ENCODE peak calls at places on chromosomes 1 and 21, in ten cellular contexts. M, J, X, N, E, G, S, I, V and Z are unnamed samples.

GRCh38 chr21:33434770-33435360 is 31.7 kb downstream of the IFNGR2 start:
- DNase-seq in M (no peak), J (no peak), X (no peak), N (peak; percentile 93), E (no peak), G (no peak), S (peak; percentile 94), I (peak; percentile 83), V (peak; percentile 97), Z (peak; percentile 65)

GRCh38 chr1:198892065-198892464 is 253.2 kb downstream of the PTPRC start:
- DNase-seq in M (no peak), J (no peak), X (no peak), N (peak; percentile 19), E (no peak), G (no peak), S (no peak), I (no peak), V (no peak), Z (no peak)

GRCh38 chr1:234437423-234438171 is 41.4 kb downstream of the TARBP1 start:
- DNase-seq in M (peak; percentile 10), J (no peak), X (no peak), N (no peak), E (no peak), G (no peak), S (no peak), I (no peak), V (no peak), Z (no peak)

GRCh38 chr1:28139033-28139712 is 37.3 kb downstream of the PTAFR start:
- DNase-seq in M (no peak), J (no peak), X (no peak), N (peak; percentile 74), E (no peak), G (no peak), S (peak; percentile 44), I (no peak), V (peak; percentile 75), Z (peak; percentile 85)

GRCh38 chr1:78651247-78651646 is 1.6 kb downstream of the IFI44 start:
- DNase-seq in M (no peak), J (no peak), X (no peak), N (no peak), E (no peak), G (no peak), S (no peak), I (no peak), V (no peak), Z (no peak)

GRCh38 chr1:3454811-3455618 is 550 bp downstream of the ARHGEF16 start:
- DNase-seq in M (no peak), J (no peak), X (peak; percentile 84), N (peak; percentile 43), E (peak; percentile 46), G (peak; percentile 82), S (no peak), I (no peak), V (no peak), Z (no peak)

GRCh38 chr21:39630191-39630591 is 17.5 kb downstream of the B3GALT5 start:
- DNase-seq in M (no peak), J (no peak), X (no peak), N (peak; percentile 88), E (no peak), G (no peak), S (no peak), I (no peak), V (no peak), Z (no peak)

GRCh38 chr1:172145231-172145651 is 275.2 kb upstream of the C1orf105 start:
- DNase-seq in M (no peak), J (no peak), X (no peak), N (no peak), E (no peak), G (no peak), S (no peak), I (no peak), V (no peak), Z (no peak)

GRCh38 chr1:216221260-216221700 is 202.0 kb downstream of the USH2A start:
- DNase-seq in M (peak; percentile 49), J (no peak), X (peak; percentile 33), N (peak; percentile 96), E (no peak), G (no peak), S (peak; percentile 71), I (peak; percentile 31), V (peak; percentile 65), Z (no peak)

GRCh38 chr1:201172999-201173610 is 17.5 kb upstream of the IGFN1 start:
- DNase-seq in M (no peak), J (no peak), X (no peak), N (peak; percentile 58), E (no peak), G (no peak), S (no peak), I (no peak), V (peak; percentile 93), Z (peak; percentile 81)

GRCh38 chr1:33147997-33148314 is 33.9 kb downstream of the TRIM62 start:
- DNase-seq in M (no peak), J (no peak), X (no peak), N (peak; percentile 45), E (no peak), G (peak; percentile 46), S (peak; percentile 13), I (no peak), V (peak; percentile 28), Z (no peak)

GRCh38 chr1:65469889-65470340 is 49.4 kb downstream of the LEPR start:
- DNase-seq in M (no peak), J (no peak), X (no peak), N (no peak), E (no peak), G (no peak), S (no peak), I (no peak), V (no peak), Z (no peak)

DNA sequence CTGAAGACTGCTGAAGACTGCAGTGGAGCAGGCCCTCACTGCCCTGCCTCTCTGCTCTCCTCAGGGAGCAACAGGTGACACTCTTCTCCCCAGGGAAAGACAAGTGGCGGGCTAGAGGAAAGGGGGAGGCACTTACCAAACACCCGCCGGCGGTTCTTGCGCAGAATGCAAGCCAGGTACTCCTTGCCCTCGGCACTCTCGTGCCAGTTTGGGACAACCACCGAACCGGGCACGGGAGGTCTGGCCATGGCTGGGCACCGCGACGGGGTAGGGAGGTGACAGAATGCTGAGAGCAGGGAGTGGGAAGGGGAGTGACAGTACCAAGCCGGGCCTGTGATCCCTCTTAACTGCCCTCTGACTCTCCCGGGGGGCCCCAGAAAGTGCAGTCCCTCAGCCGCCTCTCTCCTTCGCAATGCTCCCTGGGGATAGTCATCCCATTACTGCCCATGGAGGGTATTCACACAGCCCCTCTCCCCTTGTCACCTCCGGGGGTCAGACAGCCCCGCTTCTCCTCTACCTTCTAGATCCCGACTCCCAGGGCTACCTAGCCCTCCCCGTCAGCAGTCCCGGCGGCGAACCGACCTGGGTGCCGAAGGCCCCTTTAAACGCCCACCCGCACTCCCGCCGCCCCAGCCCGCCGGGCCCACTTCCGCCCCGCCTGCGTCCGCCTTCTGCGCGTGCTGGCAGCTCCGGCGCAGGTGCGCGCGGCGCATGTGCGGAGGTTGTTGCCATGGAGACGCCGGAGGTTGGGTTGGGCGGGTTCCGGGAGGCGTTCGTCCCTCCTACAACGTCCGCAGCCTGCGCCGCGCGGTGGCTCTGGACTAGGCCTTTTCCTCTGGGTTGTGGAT is at the start of gene CPLANE2:
- DNase-seq in M (peak; percentile 96), J (peak; percentile 92), X (peak; percentile 97), N (peak; percentile 95), E (peak; percentile 95), G (peak; percentile 99), S (peak; percentile 96), I (peak; percentile 53), V (peak; percentile 84), Z (peak; percentile 80)
- TF ChIP-seq CTCF in M (no peak), J (no peak), X (no peak), N (peak; percentile 1), E (peak; percentile 12), G (peak; percentile 17), S (no peak), I (no peak), V (no peak), Z (no peak)

GRCh38 chr1:237851209-237851845 is 39.4 kb downstream of the ZP4 start:
- DNase-seq in M (no peak), J (peak; percentile 32), X (peak; percentile 78), N (peak; percentile 61), E (no peak), G (peak; percentile 40), S (peak; percentile 55), I (peak; percentile 10), V (peak; percentile 41), Z (no peak)
- TF ChIP-seq CTCF in M (peak; percentile 8), J (peak; percentile 50), X (peak; percentile 73), N (peak; percentile 81), E (peak; percentile 33), G (peak; percentile 48), S (peak; percentile 63), I (peak; percentile 56), V (peak; percentile 69), Z (peak; percentile 44)

DNA sequence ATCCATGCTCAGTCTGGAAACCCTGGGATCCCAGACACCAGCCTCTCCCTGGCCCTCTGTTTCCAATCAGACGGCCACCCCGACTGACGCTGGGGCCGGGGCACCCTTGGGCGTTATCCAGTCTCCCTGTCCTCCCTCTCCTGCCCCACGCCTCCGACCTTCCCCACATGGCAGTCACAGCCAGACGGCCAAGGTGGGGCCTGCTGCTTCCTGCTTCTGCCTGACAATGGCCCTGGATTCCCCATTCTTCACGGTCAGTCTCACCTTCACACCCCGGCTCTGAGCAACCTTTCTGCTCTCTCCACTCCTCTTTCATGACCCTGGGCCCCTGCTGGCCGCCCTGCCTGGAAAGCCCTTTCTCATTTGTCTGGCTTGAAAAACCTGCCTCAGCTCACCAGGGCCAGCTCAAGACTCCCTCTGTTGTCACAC is 6.6 kb downstream of the GNG4 start:
- DNase-seq in M (no peak), J (no peak), X (no peak), N (no peak), E (no peak), G (no peak), S (no peak), I (no peak), V (no peak), Z (no peak)
- TF ChIP-seq CTCF in M (no peak), J (no peak), X (no peak), N (no peak), E (no peak), G (no peak), S (no peak), I (no peak), V (no peak), Z (no peak)

GRCh38 chr1:6037338-6037762 is 8.3 kb upstream of the KCNAB2 start:
- DNase-seq in M (no peak), J (no peak), X (no peak), N (peak; percentile 52), E (no peak), G (no peak), S (peak; percentile 47), I (peak; percentile 49), V (no peak), Z (no peak)

GRCh38 chr1:6034750-6035096 is 11.0 kb upstream of the KCNAB2 start:
- DNase-seq in M (no peak), J (no peak), X (no peak), N (no peak), E (no peak), G (no peak), S (no peak), I (no peak), V (no peak), Z (no peak)

GRCh38 chr1:6035265-6035664 is 10.4 kb upstream of the KCNAB2 start:
- DNase-seq in M (no peak), J (no peak), X (no peak), N (no peak), E (no peak), G (peak; percentile 48), S (no peak), I (no peak), V (no peak), Z (no peak)

GRCh38 chr1:6033986-6034749 is 11.5 kb upstream of the KCNAB2 start:
- DNase-seq in M (no peak), J (no peak), X (peak; percentile 70), N (peak; percentile 65), E (peak; percentile 38), G (peak; percentile 86), S (peak; percentile 43), I (no peak), V (peak; percentile 27), Z (no peak)

GRCh38 chr1:6035719-6036118 is 10.0 kb upstream of the KCNAB2 start:
- DNase-seq in M (no peak), J (no peak), X (no peak), N (no peak), E (no peak), G (no peak), S (no peak), I (no peak), V (no peak), Z (no peak)
- TF ChIP-seq CTCF in M (no peak), J (no peak), X (no peak), N (peak; percentile 37), E (no peak), G (no peak), S (no peak), I (peak; percentile 6), V (no peak), Z (no peak)